ENCODE peak calls at places on chromosomes 16 and 17, in six cellular contexts. P, B, D, S, Z and J are unnamed samples.

GRCh38 chr17:82349287-82349701 is 9.8 kb upstream of the TEX19 start:
- DNase-seq in S (no peak), Z (no peak), D (no peak), P (no peak), B (peak), J (no peak)

GRCh38 chr17:13027246-13027645 is 9.4 kb upstream of the ELAC2 start:
- DNase-seq in S (no peak), B (no peak), D (no peak), P (no peak), Z (no peak), J (no peak)

GRCh38 chr16:88764913-88765349 is 20.1 kb downstream of the PIEZO1 start:
- DNase-seq in S (no peak), Z (no peak), P (no peak), B (peak), D (peak), J (peak)

GRCh38 chr16:9593440-9593839 is 502.0 kb downstream of the HAPSTR1 start:
- DNase-seq in D (no peak), P (no peak), Z (no peak), S (no peak), B (no peak), J (no peak)

GRCh38 chr16:3188925-3189825 is 1.2 kb downstream of the OR1F1 start:
- DNase-seq in S (no peak), D (peak), Z (peak), B (peak), P (peak), J (no peak)

GRCh38 chr17:63476857-63477470 is at the start of gene ACE:
- DNase-seq in P (peak), Z (peak), D (peak), S (no peak), B (no peak), J (no peak)

GRCh38 chr16:70695351-70696070 is 9.7 kb upstream of the MTSS2 start:
- DNase-seq in B (peak), S (no peak), Z (no peak), P (no peak), D (peak), J (no peak)

GRCh38 chr17:7946441-7946840 is 14.4 kb downstream of the CNTROB start:
- DNase-seq in B (no peak), S (no peak), Z (no peak), D (no peak), P (no peak), J (no peak)